ENCODE peak calls at places on chromosomes 12 and 14, in four cellular contexts. I is HFFc6, A is OCI-LY7, Q is WTC11. L is an unnamed sample.

GRCh38 chr14:53956427-53957201 is at the start of gene BMP4:
- DNase-seq in I (peak), A (peak), Q (peak), L (no peak)

GRCh38 chr12:130280226-130280625 is 57.5 kb upstream of the PIWIL1 start:
- DNase-seq in I (peak), A (no peak), Q (no peak), L (no peak)

GRCh38 chr14:100879782-100880181 is 23.7 kb downstream of the RTL1 start:
- DNase-seq in I (no peak), A (no peak), Q (no peak), L (no peak)

GRCh38 chr12:122527478-122527944 is 462 bp downstream of the KNTC1 start:
- DNase-seq in I (no peak), A (peak), Q (no peak), L (no peak)

GRCh38 chr12:12467222-12467621 is 95.4 kb downstream of the DUSP16 start:
- DNase-seq in I (no peak), A (no peak), Q (no peak), L (no peak)

GRCh38 chr12:96864335-96864734 is 42.7 kb upstream of the NEDD1 start:
- DNase-seq in I (no peak), A (no peak), Q (no peak), L (no peak)

GRCh38 chr12:91988076-91988475 is 157.6 kb downstream of the BTG1 start:
- DNase-seq in I (no peak), A (no peak), Q (no peak), L (no peak)

GRCh38 chr12:79982371-79983062 is 47.6 kb upstream of the PPP1R12A start:
- DNase-seq in I (no peak), A (no peak), Q (no peak), L (no peak)

GRCh38 chr12:4355843-4356327 is 23.6 kb downstream of the FGF23 start:
- DNase-seq in I (peak), A (peak), Q (peak), L (no peak)

DNA sequence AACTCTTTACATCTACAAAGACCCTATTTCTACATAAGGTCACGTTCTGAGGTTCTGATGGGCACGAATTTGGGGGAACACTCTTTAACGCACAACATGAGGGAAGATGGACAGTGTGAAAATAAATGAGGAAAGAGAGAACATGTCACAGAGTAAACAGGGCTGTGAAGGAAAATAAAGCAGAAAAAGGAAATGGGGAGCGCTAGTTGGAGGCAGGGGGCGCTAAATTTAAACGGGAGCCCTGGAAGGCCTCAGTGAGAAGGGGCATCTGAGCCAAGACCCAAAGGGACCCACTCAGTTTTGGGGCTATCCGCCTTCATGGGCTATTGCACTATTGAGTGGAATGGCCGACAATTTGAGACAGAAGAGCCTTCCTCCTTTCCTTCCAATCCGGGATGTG is 50.5 kb downstream of the PLXNC1 start:
- DNase-seq in I (no peak), A (no peak), Q (peak), L (no peak)
- TF ChIP-seq CTCF in I (no peak), A (peak), Q (no peak), L (no peak)

DNA sequence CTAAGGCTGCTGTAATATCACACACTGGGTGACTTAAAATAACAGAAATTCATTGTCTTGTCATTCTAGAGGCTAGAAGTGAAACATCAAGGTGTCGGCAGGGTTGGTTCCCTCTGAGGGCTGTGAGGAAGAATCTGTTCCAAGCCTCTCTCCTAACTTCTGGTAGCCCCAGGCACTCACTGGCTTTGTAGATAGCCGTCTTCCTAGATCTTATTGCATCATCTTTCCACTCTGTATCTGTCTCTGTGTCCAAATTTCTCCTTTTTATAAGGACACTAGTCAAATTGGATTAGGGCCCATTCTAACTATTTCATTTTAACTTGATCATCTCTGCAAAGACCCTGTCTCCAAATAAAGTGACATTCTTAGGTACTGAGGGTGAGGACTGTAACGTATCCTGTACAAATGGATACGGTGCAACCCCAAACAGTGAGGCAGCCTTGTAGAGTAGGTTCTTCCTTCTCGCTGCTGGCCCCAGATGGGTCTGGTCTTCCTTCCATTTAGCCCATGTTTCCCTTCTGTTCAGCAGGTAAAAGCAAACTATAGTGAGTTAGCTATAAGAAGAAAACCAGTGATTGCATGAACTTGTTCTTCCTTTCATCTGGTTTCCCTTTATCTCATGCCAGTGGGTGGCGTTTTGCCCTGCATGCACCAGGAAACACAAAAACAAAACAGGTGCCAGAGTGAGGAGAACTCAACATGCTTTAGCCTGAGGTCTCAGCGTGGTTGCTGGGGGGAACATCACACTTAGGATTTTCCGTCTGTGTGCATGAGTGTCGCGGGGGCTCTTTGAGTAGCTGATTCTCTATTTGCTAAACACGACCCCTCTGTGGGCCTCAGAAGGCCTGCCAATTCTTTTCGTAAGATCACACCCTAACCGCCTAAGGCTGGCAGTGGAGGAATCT is 19.5 kb downstream of the TTC9 start:
- DNase-seq in I (no peak), A (peak), Q (no peak), L (no peak)
- TF ChIP-seq CTCF in I (no peak), A (peak), Q (no peak), L (no peak)

DNA sequence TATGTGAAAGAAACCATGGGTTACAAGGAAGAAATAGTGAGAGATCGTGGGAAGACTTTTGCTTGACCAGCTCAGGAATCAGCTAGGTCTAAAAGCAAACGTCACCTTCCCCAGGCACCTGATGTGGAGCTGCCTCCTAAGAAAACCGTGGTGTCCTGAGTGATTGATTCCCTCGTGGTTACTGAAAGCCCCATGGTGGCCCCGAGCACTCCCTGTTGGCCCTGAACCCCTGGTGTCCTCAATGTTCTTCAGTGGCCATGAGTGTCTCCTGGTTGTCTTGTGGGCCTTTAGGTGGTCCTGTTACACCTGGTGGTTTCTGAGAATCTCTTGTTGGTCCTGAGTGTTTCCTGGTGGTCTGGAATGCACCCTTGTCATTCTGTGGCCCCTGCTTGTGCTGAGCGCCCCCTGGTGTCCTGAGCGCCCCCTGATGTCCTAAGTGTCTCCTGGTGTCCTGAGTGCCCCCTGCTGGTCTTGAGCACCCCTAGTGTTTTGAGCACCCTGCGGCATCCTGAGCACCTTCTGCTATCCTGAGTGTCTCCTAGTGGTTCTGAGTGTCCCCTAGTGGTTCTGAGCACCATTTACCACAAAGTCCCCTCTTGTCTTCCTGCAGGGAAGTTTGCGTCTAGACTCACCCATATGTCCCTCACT is 518.7 kb downstream of the TMEM121 start:
- DNase-seq in I (no peak), A (no peak), Q (no peak), L (peak)
- TF ChIP-seq CTCF in I (peak), A (no peak), Q (no peak), L (peak)

GRCh38 chr14:93970967-93971634 is 5.3 kb downstream of the ASB2 start:
- DNase-seq in I (no peak), A (peak), Q (no peak), L (peak)
- TF ChIP-seq CTCF in I (no peak), A (peak), Q (no peak), L (peak)

DNA sequence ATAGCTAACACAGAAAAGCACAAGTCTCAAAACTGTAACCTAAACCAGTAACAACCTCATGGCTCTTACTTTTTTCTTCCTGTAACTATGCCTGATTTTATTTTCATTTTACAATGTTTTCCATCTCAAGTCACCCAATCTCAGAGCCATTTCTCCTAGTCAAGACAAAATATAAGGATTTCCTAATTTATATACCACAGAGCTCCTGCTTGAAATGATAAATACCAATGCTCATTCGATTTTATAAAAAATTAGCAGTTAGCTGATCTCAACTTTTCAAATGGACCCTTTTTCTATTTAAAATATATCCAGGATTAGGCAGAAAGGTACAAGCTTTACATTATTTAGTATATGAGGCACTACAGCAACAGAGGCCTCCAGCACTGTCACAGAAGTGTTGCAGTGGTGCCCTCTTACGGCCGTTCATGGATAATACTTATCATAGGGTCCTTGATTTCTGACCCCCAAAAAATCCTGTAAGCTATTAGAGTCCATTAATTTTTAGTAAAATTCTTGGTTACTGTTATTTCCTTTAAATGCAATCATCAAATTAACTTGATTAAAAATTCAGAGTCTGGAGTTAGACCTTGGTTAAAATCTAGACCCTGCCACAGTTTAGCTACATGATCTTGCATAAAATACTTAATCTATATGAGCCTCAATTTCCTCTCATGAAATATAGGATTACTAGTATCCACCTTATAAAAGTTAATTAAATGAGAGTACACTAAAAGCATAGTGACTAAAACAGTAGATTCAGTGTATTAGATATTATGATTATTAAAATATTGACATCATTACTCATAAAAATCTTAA is 68.3 kb downstream of the SEC23A start:
- DNase-seq in I (no peak), A (no peak), Q (peak), L (no peak)
- TF ChIP-seq CTCF in I (peak), A (no peak), Q (peak), L (no peak)